ENCODE peak calls at places on chromosome 3, in seven cellular contexts. One of them, this sample, is unnamed.

GRCh38 chr3:32969656-32970055 is 18.2 kb downstream of the CCR4 start:
- DNase-seq in transverse colon: no peak
- DNase-seq in left lung: peak; percentile 66
- DNase-seq in mesenchymal stem cell: peak; percentile 85
- DNase-seq in iPS DF 6.9: no peak
- DNase-seq in aorta: no peak
- DNase-seq in lower lobe of right lung: peak; percentile 63
- DNase-seq in this sample: no peak

GRCh38 chr3:87026246-87026645 is 35.3 kb upstream of the VGLL3 start:
- DNase-seq in transverse colon: no peak
- DNase-seq in mesenchymal stem cell: no peak
- DNase-seq in left lung: no peak
- DNase-seq in lower lobe of right lung: no peak
- DNase-seq in iPS DF 6.9: no peak
- DNase-seq in aorta: no peak
- DNase-seq in this sample: no peak

GRCh38 chr3:177111541-177111949 is 85.7 kb downstream of the TBL1XR1 start:
- DNase-seq in transverse colon: no peak
- DNase-seq in iPS DF 6.9: no peak
- DNase-seq in left lung: no peak
- DNase-seq in aorta: no peak
- DNase-seq in mesenchymal stem cell: no peak
- DNase-seq in lower lobe of right lung: no peak
- DNase-seq in this sample: no peak

GRCh38 chr3:112739252-112739945 is 98.5 kb upstream of the CCDC80 start:
- DNase-seq in iPS DF 6.9: no peak
- DNase-seq in aorta: no peak
- DNase-seq in lower lobe of right lung: no peak
- DNase-seq in left lung: no peak
- DNase-seq in mesenchymal stem cell: no peak
- DNase-seq in transverse colon: no peak
- DNase-seq in this sample: no peak

GRCh38 chr3:67311440-67311839 is 313.3 kb downstream of the KBTBD8 start:
- DNase-seq in mesenchymal stem cell: no peak
- DNase-seq in aorta: no peak
- DNase-seq in left lung: no peak
- DNase-seq in lower lobe of right lung: no peak
- DNase-seq in iPS DF 6.9: no peak
- DNase-seq in transverse colon: no peak
- DNase-seq in this sample: no peak

GRCh38 chr3:154209499-154209898 is 88.3 kb downstream of the ARHGEF26 start:
- DNase-seq in aorta: no peak
- DNase-seq in transverse colon: no peak
- DNase-seq in left lung: no peak
- DNase-seq in mesenchymal stem cell: no peak
- DNase-seq in lower lobe of right lung: no peak
- DNase-seq in iPS DF 6.9: no peak
- DNase-seq in this sample: no peak

GRCh38 chr3:46712191-46713047 is 5.2 kb downstream of the PRSS50 start:
- DNase-seq in lower lobe of right lung: peak; percentile 23
- DNase-seq in transverse colon: peak; percentile 3
- DNase-seq in aorta: peak; percentile 17
- DNase-seq in iPS DF 6.9: no peak
- DNase-seq in mesenchymal stem cell: no peak
- DNase-seq in left lung: no peak
- DNase-seq in this sample: no peak

GRCh38 chr3:49020335-49021212 is 1.3 kb upstream of the NDUFAF3 start:
- DNase-seq in left lung: peak; percentile 76
- DNase-seq in iPS DF 6.9: no peak
- DNase-seq in lower lobe of right lung: peak; percentile 87
- DNase-seq in transverse colon: peak; percentile 75
- DNase-seq in mesenchymal stem cell: peak; percentile 40
- DNase-seq in aorta: peak; percentile 81
- DNase-seq in this sample: peak; percentile 54

GRCh38 chr3:192183109-192183508 is 544.2 kb downstream of the FGF12 start:
- DNase-seq in aorta: no peak
- DNase-seq in left lung: no peak
- DNase-seq in mesenchymal stem cell: no peak
- DNase-seq in transverse colon: no peak
- DNase-seq in lower lobe of right lung: no peak
- DNase-seq in iPS DF 6.9: no peak
- DNase-seq in this sample: no peak

GRCh38 chr3:143182861-143183667 is 63.5 kb downstream of the CHST2 start:
- DNase-seq in lower lobe of right lung: no peak
- DNase-seq in iPS DF 6.9: no peak
- DNase-seq in left lung: no peak
- DNase-seq in aorta: no peak
- DNase-seq in mesenchymal stem cell: no peak
- DNase-seq in transverse colon: no peak
- DNase-seq in this sample: peak; percentile 28

GRCh38 chr3:32620911-32621310 is 50.3 kb upstream of the DYNC1LI1 start:
- DNase-seq in transverse colon: no peak
- DNase-seq in left lung: no peak
- DNase-seq in lower lobe of right lung: no peak
- DNase-seq in aorta: no peak
- DNase-seq in iPS DF 6.9: no peak
- DNase-seq in mesenchymal stem cell: no peak
- DNase-seq in this sample: no peak

GRCh38 chr3:75042941-75043340 is 428.5 kb upstream of the CNTN3 start:
- DNase-seq in transverse colon: no peak
- DNase-seq in aorta: no peak
- DNase-seq in left lung: no peak
- DNase-seq in lower lobe of right lung: no peak
- DNase-seq in iPS DF 6.9: peak; percentile 25
- DNase-seq in mesenchymal stem cell: no peak
- DNase-seq in this sample: no peak

GRCh38 chr3:160434071-160434470 is 15.5 kb downstream of the TRIM59 start:
- DNase-seq in lower lobe of right lung: no peak
- DNase-seq in iPS DF 6.9: no peak
- DNase-seq in transverse colon: no peak
- DNase-seq in left lung: no peak
- DNase-seq in mesenchymal stem cell: peak; percentile 22
- DNase-seq in aorta: no peak
- DNase-seq in this sample: no peak

GRCh38 chr3:171396048-171396447 is 64.2 kb downstream of the TNIK start:
- DNase-seq in transverse colon: no peak
- DNase-seq in left lung: no peak
- DNase-seq in iPS DF 6.9: no peak
- DNase-seq in mesenchymal stem cell: peak; percentile 34
- DNase-seq in aorta: no peak
- DNase-seq in lower lobe of right lung: no peak
- DNase-seq in this sample: no peak

GRCh38 chr3:169112153-169112892 is 551.2 kb downstream of the MECOM start:
- DNase-seq in lower lobe of right lung: no peak
- DNase-seq in left lung: no peak
- DNase-seq in mesenchymal stem cell: peak; percentile 41
- DNase-seq in aorta: no peak
- DNase-seq in iPS DF 6.9: no peak
- DNase-seq in transverse colon: no peak
- DNase-seq in this sample: no peak

GRCh38 chr3:150765949-150766720 is 3.2 kb upstream of the SIAH2 start:
- DNase-seq in iPS DF 6.9: no peak
- DNase-seq in mesenchymal stem cell: peak; percentile 69
- DNase-seq in lower lobe of right lung: no peak
- DNase-seq in aorta: no peak
- DNase-seq in left lung: no peak
- DNase-seq in transverse colon: no peak
- DNase-seq in this sample: no peak

GRCh38 chr3:178059124-178059523 is 477.1 kb upstream of the KCNMB2 start:
- DNase-seq in transverse colon: no peak
- DNase-seq in aorta: no peak
- DNase-seq in left lung: no peak
- DNase-seq in iPS DF 6.9: no peak
- DNase-seq in mesenchymal stem cell: peak; percentile 63
- DNase-seq in lower lobe of right lung: no peak
- DNase-seq in this sample: no peak

GRCh38 chr3:126166009-126166408 is 14.4 kb downstream of the ALDH1L1 start:
- DNase-seq in iPS DF 6.9: no peak
- DNase-seq in aorta: no peak
- DNase-seq in left lung: no peak
- DNase-seq in lower lobe of right lung: no peak
- DNase-seq in mesenchymal stem cell: no peak
- DNase-seq in transverse colon: no peak
- DNase-seq in this sample: no peak

GRCh38 chr3:189766416-189766815 is 135.2 kb downstream of the TP63 start:
- DNase-seq in aorta: no peak
- DNase-seq in left lung: no peak
- DNase-seq in mesenchymal stem cell: peak; percentile 13
- DNase-seq in iPS DF 6.9: no peak
- DNase-seq in lower lobe of right lung: no peak
- DNase-seq in transverse colon: no peak
- DNase-seq in this sample: peak; percentile 34

GRCh38 chr3:184785856-184786255 is 26.1 kb upstream of the VPS8 start:
- DNase-seq in lower lobe of right lung: no peak
- DNase-seq in iPS DF 6.9: no peak
- DNase-seq in transverse colon: no peak
- DNase-seq in left lung: no peak
- DNase-seq in aorta: no peak
- DNase-seq in mesenchymal stem cell: no peak
- DNase-seq in this sample: no peak

GRCh38 chr3:142501004-142501926 is 53.4 kb upstream of the XRN1 start:
- DNase-seq in mesenchymal stem cell: peak; percentile 68
- DNase-seq in transverse colon: no peak
- DNase-seq in iPS DF 6.9: no peak
- DNase-seq in lower lobe of right lung: no peak
- DNase-seq in aorta: no peak
- DNase-seq in left lung: no peak
- DNase-seq in this sample: no peak

GRCh38 chr3:182920515-182921084 is 59.7 kb downstream of the DCUN1D1 start:
- DNase-seq in mesenchymal stem cell: no peak
- DNase-seq in lower lobe of right lung: no peak
- DNase-seq in aorta: peak; percentile 47
- DNase-seq in iPS DF 6.9: no peak
- DNase-seq in transverse colon: no peak
- DNase-seq in left lung: no peak
- DNase-seq in this sample: no peak

GRCh38 chr3:58384381-58385090 is 49.1 kb downstream of the PDHB start:
- DNase-seq in transverse colon: no peak
- DNase-seq in aorta: no peak
- DNase-seq in mesenchymal stem cell: peak; percentile 55
- DNase-seq in lower lobe of right lung: no peak
- DNase-seq in iPS DF 6.9: no peak
- DNase-seq in left lung: no peak
- DNase-seq in this sample: no peak

GRCh38 chr3:59367150-59367549 is 317.3 kb upstream of the CFAP20DC start:
- DNase-seq in left lung: no peak
- DNase-seq in transverse colon: no peak
- DNase-seq in lower lobe of right lung: no peak
- DNase-seq in iPS DF 6.9: no peak
- DNase-seq in aorta: no peak
- DNase-seq in mesenchymal stem cell: peak; percentile 11
- DNase-seq in this sample: no peak

GRCh38 chr3:122988507-122988906 is 39.1 kb downstream of the SEMA5B start:
- DNase-seq in transverse colon: no peak
- DNase-seq in left lung: no peak
- DNase-seq in iPS DF 6.9: no peak
- DNase-seq in aorta: no peak
- DNase-seq in lower lobe of right lung: no peak
- DNase-seq in mesenchymal stem cell: no peak
- DNase-seq in this sample: no peak

GRCh38 chr3:43079536-43080332 is 26.1 kb downstream of the POMGNT2 start:
- DNase-seq in mesenchymal stem cell: no peak
- DNase-seq in transverse colon: no peak
- DNase-seq in lower lobe of right lung: no peak
- DNase-seq in iPS DF 6.9: no peak
- DNase-seq in aorta: no peak
- DNase-seq in left lung: no peak
- DNase-seq in this sample: no peak
- H3K4me3 ChIP-seq in mesenchymal stem cell: no peak overlapping the region
- H3K4me3 ChIP-seq in transverse colon: no peak overlapping the region
- H3K4me3 ChIP-seq in lower lobe of right lung: no peak overlapping the region
- H3K4me3 ChIP-seq in iPS DF 6.9: no peak overlapping the region
- H3K4me3 ChIP-seq in aorta: no peak overlapping the region
- H3K4me3 ChIP-seq in left lung: no peak overlapping the region
- H3K4me3 ChIP-seq in this sample: no peak overlapping the region

DNA sequence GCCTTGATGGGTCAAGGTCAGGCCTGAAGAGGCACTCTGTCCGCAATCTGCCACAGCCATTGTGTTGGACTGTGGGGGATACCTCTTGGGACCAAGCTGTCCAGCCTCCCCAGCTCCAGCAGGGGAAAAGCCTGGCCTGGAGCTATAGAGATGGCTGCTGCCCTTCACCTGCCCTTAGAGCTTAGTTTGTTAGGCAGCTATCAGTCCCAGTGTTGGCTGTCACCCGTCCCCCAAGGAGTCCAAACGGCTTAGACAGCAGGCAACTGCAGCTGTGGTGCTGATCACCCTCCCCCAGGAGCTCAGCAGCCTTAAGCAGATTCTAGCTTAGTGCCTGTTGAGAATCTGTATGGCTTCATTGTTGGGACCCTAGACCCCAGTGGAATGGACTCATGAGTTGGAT is 180.3 kb downstream of the MYRIP start:
- DNase-seq in iPS DF 6.9: no peak
- DNase-seq in mesenchymal stem cell: no peak
- DNase-seq in aorta: no peak
- DNase-seq in left lung: no peak
- DNase-seq in lower lobe of right lung: no peak
- DNase-seq in transverse colon: no peak
- DNase-seq in this sample: no peak
- H3K4me3 ChIP-seq in iPS DF 6.9: no peak overlapping the region
- H3K4me3 ChIP-seq in mesenchymal stem cell: no peak overlapping the region
- H3K4me3 ChIP-seq in aorta: no peak overlapping the region
- H3K4me3 ChIP-seq in left lung: no peak overlapping the region
- H3K4me3 ChIP-seq in lower lobe of right lung: no peak overlapping the region
- H3K4me3 ChIP-seq in transverse colon: no peak overlapping the region
- H3K4me3 ChIP-seq in this sample: no peak overlapping the region

DNA sequence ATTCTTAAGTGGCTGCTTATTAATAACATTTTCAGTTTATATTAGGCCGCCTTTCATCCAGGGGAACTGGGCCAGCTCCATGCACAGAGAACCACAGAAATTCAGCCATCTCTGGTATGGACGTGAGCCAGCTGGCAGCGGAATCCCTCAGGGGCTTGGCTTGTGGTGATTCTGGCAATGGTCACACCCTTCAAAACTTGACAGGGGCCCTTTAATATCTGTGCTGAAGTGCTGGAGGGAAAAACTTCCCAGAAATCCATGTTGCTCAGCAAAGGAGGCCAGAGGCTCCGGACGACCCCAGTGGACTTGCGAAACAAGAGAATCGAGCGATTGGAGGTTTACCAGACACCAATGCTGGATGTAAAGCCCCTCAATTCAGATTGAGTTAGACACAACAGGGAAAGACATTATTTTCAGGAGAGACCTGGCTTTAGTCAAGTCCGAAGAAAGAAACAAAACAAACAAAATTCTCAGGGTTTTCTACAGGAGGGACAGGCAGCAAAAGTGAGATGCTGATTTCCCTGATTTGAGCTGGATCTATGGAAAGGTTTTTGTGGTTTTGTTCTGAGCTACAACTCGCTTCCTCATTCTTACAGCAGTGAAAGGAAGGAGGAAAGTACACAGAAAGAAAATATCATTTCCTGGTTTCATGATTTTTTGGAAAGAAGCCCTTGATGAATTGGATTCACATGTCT is 11.1 kb downstream of the PRICKLE2 start:
- DNase-seq in aorta: peak; percentile 87
- DNase-seq in lower lobe of right lung: peak; percentile 62
- DNase-seq in iPS DF 6.9: no peak
- DNase-seq in mesenchymal stem cell: peak; percentile 71
- DNase-seq in transverse colon: peak; percentile 40
- DNase-seq in left lung: peak; percentile 75
- DNase-seq in this sample: peak; percentile 65
- H3K4me3 ChIP-seq in aorta: peak overlapping the region; percentile 41
- H3K4me3 ChIP-seq in lower lobe of right lung: peak overlapping the region; percentile 24
- H3K4me3 ChIP-seq in iPS DF 6.9: no peak overlapping the region
- H3K4me3 ChIP-seq in mesenchymal stem cell: no peak overlapping the region
- H3K4me3 ChIP-seq in transverse colon: no peak overlapping the region
- H3K4me3 ChIP-seq in left lung: peak overlapping the region; percentile 11
- H3K4me3 ChIP-seq in this sample: no peak overlapping the region

GRCh38 chr3:42631650-42632049 is 21.8 kb upstream of the ZBTB47 start:
- DNase-seq in left lung: no peak
- DNase-seq in iPS DF 6.9: no peak
- DNase-seq in aorta: no peak
- DNase-seq in transverse colon: no peak
- DNase-seq in lower lobe of right lung: no peak
- DNase-seq in mesenchymal stem cell: no peak
- DNase-seq in this sample: no peak
- H3K4me3 ChIP-seq in left lung: no peak overlapping the region
- H3K4me3 ChIP-seq in iPS DF 6.9: no peak overlapping the region
- H3K4me3 ChIP-seq in aorta: no peak overlapping the region
- H3K4me3 ChIP-seq in transverse colon: no peak overlapping the region
- H3K4me3 ChIP-seq in lower lobe of right lung: no peak overlapping the region
- H3K4me3 ChIP-seq in mesenchymal stem cell: no peak overlapping the region
- H3K4me3 ChIP-seq in this sample: no peak overlapping the region